ENCODE peak calls at places on chromosome 21, in ten cellular contexts. I, C, N, Y, V, D, G, F, L and X are unnamed samples.

GRCh38 chr21:28253378-28253777 is 739.3 kb downstream of the LTN1 start:
- DNase-seq in I (peak; percentile 13), C (no peak), N (no peak), Y (no peak), V (peak; percentile 79), D (no peak), G (peak; percentile 40), F (no peak), L (no peak), X (no peak)

GRCh38 chr21:15651172-15651571 is 78.6 kb upstream of the USP25 start:
- DNase-seq in I (no peak), C (no peak), N (no peak), Y (no peak), V (no peak), D (no peak), G (peak; percentile 6), F (no peak), L (no peak), X (no peak)

GRCh38 chr21:14614287-14614686 is 68.2 kb upstream of the SAMSN1 start:
- DNase-seq in I (no peak), C (no peak), N (no peak), Y (no peak), V (no peak), D (no peak), G (no peak), F (no peak), L (no peak), X (no peak)

GRCh38 chr21:41235214-41235613 is 67.3 kb downstream of the BACE2 start:
- DNase-seq in I (no peak), C (no peak), N (no peak), Y (no peak), V (no peak), D (no peak), G (peak; percentile 9), F (no peak), L (no peak), X (peak; percentile 64)

GRCh38 chr21:31872452-31873274 is at the start of gene HUNK:
- DNase-seq in I (no peak), C (peak; percentile 69), N (no peak), Y (peak; percentile 71), V (peak; percentile 22), D (no peak), G (peak; percentile 7), F (no peak), L (no peak), X (no peak)

GRCh38 chr21:14383596-14384210 is 757 bp upstream of the HSPA13 start:
- DNase-seq in I (no peak), C (peak; percentile 58), N (no peak), Y (no peak), V (no peak), D (no peak), G (peak; percentile 52), F (no peak), L (no peak), X (no peak)

GRCh38 chr21:39451332-39452206 is at the start of gene SH3BGR:
- DNase-seq in I (no peak), C (no peak), N (no peak), Y (no peak), V (peak; percentile 41), D (no peak), G (peak; percentile 40), F (no peak), L (peak; percentile 88), X (peak; percentile 68)

GRCh38 chr21:31660134-31660565 is 657 bp downstream of the SOD1 start:
- DNase-seq in I (no peak), C (peak; percentile 53), N (peak; percentile 69), Y (no peak), V (no peak), D (no peak), G (peak; percentile 25), F (no peak), L (peak; percentile 57), X (no peak)

GRCh38 chr21:16095005-16095404 is 365.2 kb downstream of the USP25 start:
- DNase-seq in I (no peak), C (no peak), N (no peak), Y (no peak), V (no peak), D (no peak), G (no peak), F (no peak), L (no peak), X (no peak)

GRCh38 chr21:41947596-41948403 is 6.0 kb downstream of the C2CD2 start:
- DNase-seq in I (no peak), C (no peak), N (peak; percentile 75), Y (peak; percentile 77), V (no peak), D (no peak), G (peak; percentile 50), F (no peak), L (peak; percentile 36), X (no peak)

GRCh38 chr21:40143822-40144525 is 276.7 kb downstream of the PCP4 start:
- DNase-seq in I (no peak), C (peak; percentile 51), N (no peak), Y (no peak), V (peak; percentile 54), D (no peak), G (peak; percentile 45), F (no peak), L (no peak), X (no peak)

GRCh38 chr21:28283652-28284490 is 708.8 kb downstream of the LTN1 start:
- DNase-seq in I (peak; percentile 93), C (no peak), N (no peak), Y (no peak), V (peak; percentile 51), D (peak; percentile 75), G (peak; percentile 98), F (peak; percentile 70), L (no peak), X (peak; percentile 89)

GRCh38 chr21:17925000-17925610 is 105.9 kb upstream of the C21orf91 start:
- DNase-seq in I (peak; percentile 5), C (peak; percentile 61), N (no peak), Y (no peak), V (peak; percentile 83), D (peak; percentile 6), G (peak; percentile 71), F (no peak), L (peak; percentile 42), X (no peak)

DNA sequence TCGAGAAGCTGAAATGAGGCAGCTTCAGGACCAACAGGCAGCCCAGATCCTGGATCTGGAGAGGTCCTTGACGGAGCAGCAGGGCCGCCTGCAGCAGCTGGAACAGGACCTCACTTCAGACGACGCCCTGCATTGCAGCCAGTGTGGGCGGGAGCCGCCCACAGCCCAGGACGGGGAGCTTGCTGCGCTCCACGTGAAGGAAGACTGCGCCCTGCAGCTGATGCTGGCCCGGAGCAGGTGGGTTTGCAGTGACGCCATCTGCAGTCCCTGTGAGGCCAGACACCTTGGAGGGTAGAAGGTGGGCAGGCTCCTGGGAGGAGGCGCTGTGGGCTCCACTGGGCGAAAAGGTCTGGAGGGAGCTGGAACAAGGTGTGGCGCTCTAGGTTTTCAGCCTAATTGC is 39.7 kb downstream of the PCNT start:
- DNase-seq in I (no peak), C (no peak), N (no peak), Y (no peak), V (no peak), D (no peak), G (no peak), F (no peak), L (no peak), X (no peak)
- TF ChIP-seq CTCF in I (no peak), C (no peak), N (no peak), Y (no peak), V (no peak), D (no peak), G (no peak), F (no peak), L (no peak), X (no peak)

DNA sequence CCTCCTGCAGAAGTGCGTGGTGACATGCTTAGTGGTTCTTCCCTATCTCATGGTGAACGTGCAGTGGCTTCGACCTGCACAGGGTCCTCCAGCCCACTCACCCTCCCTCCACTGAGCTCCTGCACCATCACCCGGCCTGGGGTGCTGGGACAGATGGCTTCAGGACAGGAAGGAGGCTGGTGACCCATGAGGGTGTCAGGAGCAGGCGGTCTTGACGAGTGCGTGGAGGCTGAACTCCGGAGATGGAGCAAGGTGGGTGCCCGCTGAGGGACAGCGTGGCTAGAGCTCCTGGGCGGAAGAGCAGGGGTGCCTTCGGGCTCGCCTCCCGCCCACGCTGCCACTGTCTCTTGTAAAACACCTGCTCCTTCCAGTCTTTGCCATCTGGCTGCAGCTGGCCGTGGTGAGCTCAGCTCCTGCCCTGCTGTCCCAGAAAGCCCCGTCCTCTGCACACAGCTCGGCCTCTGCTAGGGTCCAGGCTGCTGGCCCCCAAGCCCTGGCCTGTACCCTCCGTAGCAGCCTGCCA is 8.3 kb downstream of the KRTAP10-1 start:
- DNase-seq in I (no peak), C (no peak), N (no peak), Y (peak; percentile 56), V (no peak), D (no peak), G (no peak), F (no peak), L (peak; percentile 17), X (no peak)
- H3K4me3 ChIP-seq in I (no peak overlapping the region), C (no peak overlapping the region), N (no peak overlapping the region), Y (no peak overlapping the region), V (no peak overlapping the region), D (no peak overlapping the region), G (no peak overlapping the region), F (no peak overlapping the region), L (no peak overlapping the region), X (no peak overlapping the region)

DNA sequence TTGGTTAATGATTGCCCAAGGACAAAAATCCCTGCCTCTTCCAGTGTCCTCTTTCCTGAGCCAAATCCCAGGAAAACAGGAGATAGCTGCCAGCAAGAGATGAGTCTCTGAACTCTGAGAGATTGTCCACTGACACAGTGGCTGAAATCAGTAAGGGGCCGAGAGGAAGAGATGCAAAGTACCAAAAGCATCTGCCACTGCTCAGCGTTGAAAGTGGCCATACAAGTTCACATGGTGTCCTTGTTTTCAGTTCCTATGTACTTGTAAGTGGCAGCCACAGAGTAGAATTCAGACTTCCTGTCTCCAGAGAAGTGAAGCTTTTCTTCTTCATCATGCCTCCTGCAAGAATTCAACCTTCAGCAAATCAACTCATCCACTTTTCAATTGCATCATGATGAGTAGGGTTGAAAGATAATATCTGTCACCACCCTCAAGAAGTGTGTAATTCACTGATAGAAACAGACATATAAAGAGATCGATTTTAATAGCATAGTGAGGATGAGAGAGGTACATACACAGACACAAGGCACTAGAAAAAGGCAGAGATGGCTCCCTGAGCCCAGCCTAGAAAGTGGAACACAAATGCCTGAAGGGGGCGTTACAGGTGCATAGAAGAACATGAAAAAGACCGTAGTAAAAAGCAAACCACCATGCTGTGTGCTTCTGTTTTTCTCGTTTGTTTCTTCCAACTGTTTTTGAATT is 185.8 kb downstream of the MRPL39 start:
- DNase-seq in I (peak; percentile 5), C (peak; percentile 70), N (no peak), Y (no peak), V (peak; percentile 56), D (peak; percentile 21), G (peak; percentile 44), F (no peak), L (no peak), X (peak; percentile 4)
- TF ChIP-seq CTCF in I (peak; percentile 49), C (peak; percentile 63), N (no peak), Y (peak; percentile 55), V (peak; percentile 35), D (peak; percentile 66), G (peak; percentile 46), F (peak; percentile 31), L (peak; percentile 32), X (peak; percentile 50)

DNA sequence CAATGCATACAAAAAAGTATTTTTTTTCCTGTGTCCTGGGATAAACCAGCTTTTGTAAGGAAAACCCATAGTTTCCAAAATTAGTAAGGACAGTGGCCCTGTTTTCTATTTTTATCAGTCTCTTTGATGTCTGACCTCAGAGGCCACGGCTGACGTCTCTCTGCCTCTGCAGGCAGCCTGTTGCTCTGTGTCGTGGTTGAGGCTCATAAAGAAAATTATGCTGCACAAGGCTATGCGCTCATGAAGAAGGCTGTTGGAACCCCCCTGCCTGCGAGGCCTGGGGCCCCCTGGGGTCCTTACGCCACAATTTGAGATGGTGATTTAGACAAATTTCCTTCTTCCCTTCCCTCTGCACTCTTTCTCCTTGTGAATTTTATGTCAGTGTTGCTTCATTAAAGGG is 48.9 kb downstream of the AGPAT3 start:
- DNase-seq in I (no peak), C (peak; percentile 77), N (no peak), Y (no peak), V (no peak), D (no peak), G (peak; percentile 13), F (no peak), L (peak; percentile 79), X (no peak)
- H3K4me3 ChIP-seq in I (no peak overlapping the region), C (no peak overlapping the region), N (no peak overlapping the region), Y (no peak overlapping the region), V (no peak overlapping the region), D (no peak overlapping the region), G (no peak overlapping the region), F (no peak overlapping the region), L (no peak overlapping the region), X (no peak overlapping the region)